ENCODE peak calls at places on chromosomes 12 and 14, in six cellular contexts. C, F, W, Y, A and I are unnamed samples. For H3K36me3, the result is how much of the 10 kb centered on the place peaks cover.

GRCh38 chr12:131245564-131246355 is 292.1 kb downstream of the ADGRD1 start:
- DNase-seq in C (no peak), F (no peak), W (no peak), Y (no peak), A (no peak), I (no peak)

GRCh38 chr12:32921397-32921796 is 24.8 kb upstream of the PKP2 start:
- DNase-seq in C (no peak), F (no peak), W (no peak), Y (no peak), A (peak), I (no peak)

GRCh38 chr12:6065131-6065871 is 59.2 kb downstream of the VWF start:
- DNase-seq in C (no peak), F (no peak), W (no peak), Y (no peak), A (no peak), I (no peak)

GRCh38 chr14:80974338-80975078 is 19.1 kb downstream of the TSHR start:
- DNase-seq in C (no peak), F (no peak), W (no peak), Y (no peak), A (no peak), I (peak)

GRCh38 chr12:4819654-4820053 is 90.1 kb upstream of the KCNA1 start:
- DNase-seq in C (no peak), F (no peak), W (no peak), Y (no peak), A (no peak), I (no peak)

GRCh38 chr14:104119700-104120251 is 18.6 kb upstream of the KIF26A start:
- DNase-seq in C (no peak), F (no peak), W (no peak), Y (peak), A (no peak), I (no peak)

GRCh38 chr12:125983094-125983783 is 918.0 kb downstream of the AACS start:
- DNase-seq in C (peak), F (no peak), W (no peak), Y (peak), A (no peak), I (no peak)

GRCh38 chr14:89629383-89629782 is 212.3 kb upstream of the FOXN3 start:
- DNase-seq in C (no peak), F (no peak), W (no peak), Y (no peak), A (no peak), I (no peak)

GRCh38 chr12:75862692-75863471 is 168.7 kb downstream of the PHLDA1 start:
- DNase-seq in C (no peak), F (peak), W (no peak), Y (no peak), A (peak), I (no peak)

GRCh38 chr14:67816326-67817009 is at the start of gene ZFYVE26:
- DNase-seq in C (peak), F (peak), W (peak), Y (peak), A (peak), I (peak)

GRCh38 chr14:67359319-67359774 is 257 bp downstream of the ATP6V1D start:
- DNase-seq in C (no peak), F (peak), W (no peak), Y (no peak), A (no peak), I (no peak)

DNA sequence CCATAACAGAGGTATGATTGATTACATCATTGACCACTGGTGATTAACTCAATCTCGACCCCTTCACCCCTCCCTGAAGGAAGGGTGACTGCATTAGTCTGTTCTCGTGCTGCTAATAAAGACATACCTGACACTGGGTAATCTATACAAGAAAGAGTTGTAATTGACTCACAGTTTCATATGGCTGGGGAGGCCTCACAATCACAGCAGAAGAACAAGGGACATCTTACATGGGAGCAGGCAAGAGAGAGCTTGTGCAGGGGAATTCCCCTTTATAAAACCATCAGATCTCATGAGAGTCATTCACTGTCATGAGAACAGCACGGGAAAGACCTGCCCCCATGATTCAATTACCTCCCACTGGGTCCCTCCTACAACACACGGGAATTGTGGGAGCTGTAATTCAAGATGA is 55.9 kb upstream of the TMCC3 start:
- DNase-seq in C (no peak), F (no peak), W (no peak), Y (no peak), A (peak), I (no peak)
- H3K27ac ChIP-seq in C (no peak), F (no peak), W (no peak), Y (no peak), A (no peak), I (no peak)

DNA sequence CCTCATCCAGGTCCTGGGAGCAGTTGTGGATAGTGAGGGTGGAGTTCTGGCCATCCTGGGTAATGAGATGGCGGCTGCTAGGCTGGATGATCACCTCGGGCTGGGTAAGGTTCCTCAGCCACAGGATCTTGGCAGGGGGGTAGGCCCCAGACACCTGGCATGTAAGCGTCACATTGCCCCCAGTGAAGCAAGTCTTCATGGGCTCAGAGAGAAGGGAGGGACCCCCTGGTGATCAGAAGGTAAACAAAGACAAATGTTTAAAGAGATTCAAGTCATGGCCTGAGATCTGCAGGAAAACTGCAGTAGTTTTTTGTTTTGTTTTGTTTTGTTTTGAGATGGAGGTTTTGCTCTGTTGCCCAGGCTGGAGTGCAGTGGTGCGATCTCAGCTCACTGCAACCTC is 12.8 kb upstream of the WSB2 start:
- DNase-seq in C (no peak), F (no peak), W (no peak), Y (no peak), A (no peak), I (no peak)
- H3K36me3 ChIP-seq in C (under half), F (under half), W (under half), Y (under half), A (under half), I (under half)

GRCh38 chr14:51069065-51069464 is 25.8 kb downstream of the TRIM9 start:
- DNase-seq in C (no peak), F (no peak), W (no peak), Y (no peak), A (no peak), I (no peak)
- H3K27ac ChIP-seq in C (no peak), F (no peak), W (no peak), Y (no peak), A (no peak), I (no peak)

DNA sequence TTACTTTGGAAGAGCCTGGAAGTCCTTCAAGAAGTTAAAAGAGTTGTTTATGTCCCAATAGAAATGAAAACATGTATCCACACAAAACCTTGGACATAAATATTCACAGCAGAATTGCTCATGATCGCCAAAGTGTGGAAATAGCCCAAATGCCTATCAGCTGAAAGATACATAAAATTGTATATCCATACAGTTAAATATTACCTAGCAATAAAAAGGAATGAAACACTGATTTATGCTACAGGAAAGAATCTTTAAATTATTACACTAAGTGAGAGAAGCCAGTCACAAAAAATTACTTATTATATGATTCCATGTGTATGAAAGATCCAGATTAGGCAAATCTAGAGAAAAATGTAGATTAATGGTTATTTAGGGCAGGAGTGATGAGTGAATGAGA is 337.8 kb upstream of the TMEM132C start:
- DNase-seq in C (no peak), F (no peak), W (no peak), Y (no peak), A (no peak), I (no peak)
- H3K36me3 ChIP-seq in C (under half), F (under half), W (under half), Y (under half), A (under half), I (under half)

DNA sequence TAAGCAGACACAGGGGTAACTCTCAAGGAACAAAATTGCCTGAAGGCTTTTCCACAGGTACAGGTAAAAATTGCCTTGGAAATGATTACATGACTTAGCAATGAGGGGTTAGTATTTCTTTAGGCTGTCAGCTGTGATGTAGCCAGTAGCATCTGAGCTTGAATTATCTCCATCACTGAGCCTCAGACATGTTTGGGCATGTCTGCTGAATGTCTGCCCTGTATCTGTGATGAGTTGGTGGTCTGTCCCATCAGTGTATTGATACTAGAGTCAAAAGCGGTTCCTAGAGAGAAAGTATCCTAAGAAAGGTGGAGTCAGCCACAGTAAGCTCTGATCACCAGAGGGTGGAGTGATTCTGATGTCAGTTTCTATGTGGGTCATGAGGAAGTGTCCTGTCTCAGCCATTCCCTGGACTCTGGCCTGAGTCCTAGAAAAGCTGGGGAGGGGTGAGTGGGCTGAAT is 16.2 kb downstream of the AKAP6 start:
- DNase-seq in C (no peak), F (no peak), W (no peak), Y (no peak), A (peak), I (peak)
- H3K27ac ChIP-seq in C (no peak), F (no peak), W (no peak), Y (no peak), A (peak), I (no peak)

GRCh38 chr12:104354868-104355570 is 51.5 kb downstream of the EID3 start:
- DNase-seq in C (no peak), F (no peak), W (no peak), Y (no peak), A (no peak), I (no peak)

GRCh38 chr12:104354167-104354867 is 50.8 kb downstream of the EID3 start:
- DNase-seq in C (no peak), F (no peak), W (no peak), Y (no peak), A (no peak), I (no peak)

GRCh38 chr12:104351023-104351983 is 47.8 kb downstream of the EID3 start:
- DNase-seq in C (no peak), F (no peak), W (no peak), Y (no peak), A (no peak), I (no peak)

GRCh38 chr12:104352106-104352713 is 48.7 kb downstream of the EID3 start:
- DNase-seq in C (no peak), F (no peak), W (no peak), Y (no peak), A (peak), I (no peak)

GRCh38 chr12:104353012-104353981 is 49.8 kb downstream of the EID3 start:
- DNase-seq in C (no peak), F (no peak), W (no peak), Y (peak), A (no peak), I (no peak)
- H3K36me3 ChIP-seq in C (half or more), F (under half), W (under half), Y (half or more), A (under half), I (under half)

DNA sequence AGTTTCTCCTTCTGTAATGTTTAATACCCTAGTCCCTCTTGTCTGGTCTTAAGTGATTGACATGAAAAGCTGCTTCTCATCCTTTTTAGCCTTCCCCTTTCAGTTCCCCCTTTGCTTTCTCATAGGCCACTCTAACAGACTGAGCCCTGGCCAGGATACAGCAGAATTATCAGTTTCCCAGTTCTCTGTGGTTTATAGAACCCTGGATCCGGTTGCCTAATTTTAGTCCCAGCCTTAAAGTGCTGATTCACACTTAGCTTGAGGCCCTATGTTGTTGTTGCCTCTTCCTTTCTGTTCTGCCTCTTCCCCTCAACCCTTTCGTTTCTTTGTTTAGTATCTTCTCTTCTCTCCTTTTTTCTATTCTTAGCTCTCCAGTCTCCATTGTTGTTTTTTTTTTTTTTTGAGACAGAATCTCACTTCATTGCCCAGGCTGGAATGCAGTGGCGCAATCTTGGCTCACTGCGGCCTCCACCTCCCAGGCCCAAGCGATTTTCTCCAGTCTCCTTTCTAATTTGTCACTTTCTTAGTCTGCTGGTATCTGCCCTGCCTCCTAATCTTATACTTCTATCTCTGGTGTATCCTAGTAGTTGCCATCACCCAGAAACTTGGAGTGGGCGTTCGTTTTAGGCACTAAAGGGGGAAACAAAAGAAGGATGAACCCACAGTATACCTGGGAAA is 2.9 kb upstream of the BIN2 start:
- DNase-seq in C (peak), F (peak), W (no peak), Y (peak), A (peak), I (peak)
- H3K27ac ChIP-seq in C (peak), F (no peak), W (no peak), Y (peak), A (peak), I (no peak)

GRCh38 chr12:99948380-99948779 is 36.4 kb downstream of the ANKS1B start:
- DNase-seq in C (no peak), F (no peak), W (no peak), Y (no peak), A (no peak), I (no peak)
- H3K36me3 ChIP-seq in C (under half), F (under half), W (under half), Y (under half), A (under half), I (under half)